ENCODE peak calls at places on chromosomes 12 and 14, in six cellular contexts. A, Y, L, R, Z and E are unnamed samples.

GRCh38 chr12:68854078-68854468 is 46.1 kb downstream of the MDM2 start:
- DNase-seq in A (no peak), Y (no peak), L (no peak), Z (no peak), R (no peak), E (no peak)

GRCh38 chr12:132490481-132491348 is 764 bp downstream of the FBRSL1 start:
- DNase-seq in R (no peak), A (peak; percentile 49), Y (no peak), L (no peak), Z (no peak), E (peak; percentile 34)

GRCh38 chr14:62934439-62934838 is 110.8 kb downstream of the KCNH5 start:
- DNase-seq in A (no peak), L (no peak), Y (no peak), R (no peak), Z (no peak), E (no peak)

GRCh38 chr14:85342858-85343607 is 186.9 kb upstream of the FLRT2 start:
- DNase-seq in R (no peak), Z (no peak), A (no peak), L (no peak), Y (no peak), E (no peak)

GRCh38 chr12:1781770-1782169 is 38.6 kb upstream of the LRTM2 start:
- DNase-seq in A (no peak), R (no peak), Y (no peak), Z (no peak), L (no peak), E (no peak)

GRCh38 chr14:91284146-91284790 is 39.8 kb upstream of the GPR68 start:
- DNase-seq in L (no peak), R (no peak), Y (no peak), A (no peak), Z (no peak), E (no peak)

GRCh38 chr12:10220398-10221077 is 7.9 kb downstream of the GABARAPL1 start:
- DNase-seq in R (peak; percentile 72), A (no peak), Z (no peak), Y (peak; percentile 89), L (no peak), E (no peak)

GRCh38 chr12:87332987-87333761 is 696.0 kb downstream of the C12orf50 start:
- DNase-seq in L (no peak), A (no peak), Y (no peak), R (no peak), Z (no peak), E (no peak)

GRCh38 chr12:24864796-24865125 is 84.1 kb downstream of the BCAT1 start:
- DNase-seq in Y (no peak), R (no peak), A (no peak), L (no peak), Z (no peak), E (no peak)

GRCh38 chr14:31864937-31865855 is 211.9 kb upstream of the ARHGAP5 start:
- DNase-seq in L (no peak), A (no peak), Y (no peak), R (no peak), Z (no peak), E (no peak)

GRCh38 chr12:130463259-130463658 is 125.6 kb downstream of the PIWIL1 start:
- DNase-seq in Z (no peak), Y (no peak), R (no peak), A (no peak), L (no peak), E (no peak)

GRCh38 chr12:121789800-121790748 is 3.4 kb downstream of the RHOF start:
- DNase-seq in R (peak; percentile 80), Z (no peak), Y (no peak), A (peak; percentile 70), L (peak; percentile 58), E (peak; percentile 70)

GRCh38 chr12:6777386-6777785 is 5.1 kb downstream of the LAG3 start:
- DNase-seq in R (no peak), Y (no peak), A (no peak), L (no peak), Z (no peak), E (no peak)

GRCh38 chr12:6774557-6775062 is 2.3 kb downstream of the LAG3 start:
- DNase-seq in Y (no peak), R (no peak), Z (no peak), L (no peak), A (no peak), E (no peak)

GRCh38 chr12:6773662-6774351 is 1.5 kb downstream of the LAG3 start:
- DNase-seq in Y (no peak), R (no peak), Z (no peak), A (peak; percentile 58), L (no peak), E (no peak)

GRCh38 chr12:6775185-6775770 is 3.0 kb downstream of the LAG3 start:
- DNase-seq in Y (no peak), L (no peak), Z (no peak), A (no peak), R (no peak), E (no peak)

GRCh38 chr12:6775775-6776174 is 3.5 kb downstream of the LAG3 start:
- DNase-seq in Y (no peak), L (no peak), A (no peak), Z (no peak), R (no peak), E (no peak)
- TF ChIP-seq CTCF in Y (no peak), L (no peak), A (no peak), Z (no peak), R (no peak), E (no peak)

DNA sequence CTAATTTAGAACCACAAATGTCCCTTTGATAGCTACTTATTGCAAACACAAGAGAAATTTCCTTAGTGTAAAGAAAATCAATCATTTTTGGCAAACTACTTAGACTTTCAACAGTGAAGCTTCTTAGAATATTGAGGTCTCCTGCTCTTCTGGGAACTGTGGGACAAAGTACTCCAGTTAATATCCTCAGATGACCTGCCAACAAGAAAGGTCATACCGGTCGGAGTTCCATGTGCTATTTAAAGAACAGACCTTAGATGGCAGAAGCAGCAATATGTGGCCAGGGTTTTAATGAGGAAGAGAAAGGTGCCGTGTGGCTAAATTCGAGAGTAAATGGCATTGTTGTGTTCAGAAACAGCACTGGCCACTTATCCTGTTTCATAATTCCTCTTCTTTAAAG is 114.7 kb upstream of the AMIGO2 start:
- DNase-seq in L (no peak), Y (no peak), A (no peak), Z (no peak), R (no peak), E (no peak)
- TF ChIP-seq CTCF in L (no peak), Y (no peak), A (no peak), Z (no peak), R (no peak), E (no peak)

GRCh38 chr12:63766498-63766897 is 13.2 kb upstream of the RXYLT1 start:
- DNase-seq in R (no peak), Z (no peak), L (no peak), A (no peak), Y (no peak), E (no peak)
- TF ChIP-seq CTCF in R (no peak), Z (no peak), L (no peak), A (no peak), Y (no peak), E (peak; percentile 21)

DNA sequence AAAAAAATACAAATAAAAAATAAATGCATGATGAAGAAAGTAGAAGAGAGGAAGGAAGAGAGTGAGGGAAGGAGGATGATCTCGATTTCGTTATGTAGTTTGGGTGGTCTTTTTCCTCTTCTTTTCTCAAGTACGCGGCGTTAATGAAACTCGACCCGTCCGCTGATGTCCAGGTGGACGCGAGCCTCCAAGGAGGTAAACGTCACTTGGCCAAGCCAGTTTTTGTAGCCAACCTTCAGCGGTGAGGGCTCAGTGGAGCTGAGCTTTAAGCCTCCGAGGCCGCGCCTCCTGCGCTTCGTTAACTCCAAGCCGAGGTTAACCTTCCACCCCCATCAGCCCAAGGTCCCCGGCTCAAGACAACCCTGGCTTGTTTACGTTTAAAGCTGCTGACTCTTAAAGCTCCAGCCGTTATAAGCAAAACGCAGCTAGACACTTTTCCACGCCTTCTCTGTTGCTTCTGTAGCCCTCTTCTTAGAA is 736 bp upstream of the ITPR2 start:
- DNase-seq in L (peak; percentile 75), Z (peak; percentile 45), Y (no peak), R (peak; percentile 25), A (peak; percentile 57), E (no peak)
- TF ChIP-seq CTCF in L (no peak), Z (no peak), Y (no peak), R (no peak), A (no peak), E (no peak)

DNA sequence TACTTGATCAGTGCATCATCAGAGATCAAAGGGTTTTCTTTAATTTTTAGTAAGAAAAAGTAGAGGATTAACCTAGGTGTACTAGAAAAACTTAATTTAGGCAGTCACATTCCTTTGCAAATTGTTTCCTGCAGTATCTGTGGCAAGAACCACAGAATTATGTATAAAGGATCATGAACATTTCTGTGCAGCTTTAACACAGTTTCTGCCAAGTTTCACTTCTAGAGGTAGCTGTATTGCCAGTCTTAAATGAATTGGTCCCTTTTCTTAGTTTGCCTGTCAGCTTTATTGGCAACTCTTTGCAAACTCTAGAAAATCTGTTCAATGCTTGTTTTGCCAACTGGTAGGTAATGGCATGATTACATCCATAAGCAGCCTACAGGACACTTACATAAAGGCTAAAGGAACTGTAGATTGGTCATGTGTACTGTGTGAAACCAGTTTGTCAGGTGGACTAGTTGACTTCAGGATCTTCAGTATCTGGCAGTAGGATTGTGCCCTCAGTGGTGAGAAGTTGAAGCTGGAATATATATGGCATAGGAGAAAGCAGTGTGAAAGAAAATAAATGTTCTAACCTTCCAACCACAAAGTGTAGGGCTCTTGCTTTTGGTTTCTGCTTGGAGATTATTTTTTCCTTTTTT is 75.9 kb downstream of the TTLL5 start:
- DNase-seq in R (no peak), Y (no peak), A (no peak), L (no peak), Z (no peak), E (no peak)
- TF ChIP-seq CTCF in R (no peak), Y (no peak), A (no peak), L (no peak), Z (no peak), E (no peak)

GRCh38 chr12:94770397-94770759 is 120.0 kb upstream of the TMCC3 start:
- DNase-seq in R (no peak), Z (no peak), A (no peak), L (no peak), Y (no peak), E (no peak)
- TF ChIP-seq CTCF in R (no peak), Z (no peak), A (no peak), L (no peak), Y (no peak), E (no peak)

GRCh38 chr12:94200695-94201094 is 52.3 kb downstream of the PLXNC1 start:
- DNase-seq in Y (no peak), L (no peak), A (no peak), Z (no peak), R (no peak), E (no peak)

GRCh38 chr12:94198469-94198868 is 50.1 kb downstream of the PLXNC1 start:
- DNase-seq in Y (no peak), A (no peak), Z (no peak), L (no peak), R (no peak), E (no peak)

GRCh38 chr12:94195483-94195882 is 47.1 kb downstream of the PLXNC1 start:
- DNase-seq in Z (no peak), A (no peak), L (no peak), R (no peak), Y (no peak), E (no peak)

GRCh38 chr12:94200069-94200468 is 51.7 kb downstream of the PLXNC1 start:
- DNase-seq in Z (no peak), L (no peak), R (no peak), A (no peak), Y (no peak), E (no peak)

GRCh38 chr12:94198872-94199271 is 50.5 kb downstream of the PLXNC1 start:
- DNase-seq in R (no peak), L (no peak), A (no peak), Y (no peak), Z (no peak), E (no peak)
- TF ChIP-seq CTCF in R (no peak), L (no peak), A (no peak), Y (no peak), Z (no peak), E (no peak)